ENCODE peak calls at places on chromosomes 12 and 14, in five cellular contexts. G is CD8-positive, alpha-beta T cell; M is body of pancreas; D is activated naive CD8-positive, alpha-beta T cell treated with anti-CD3 and anti-CD28 coated beads, Interleukin-2, amount 50 U/mL, for 16 hours; U is activated T-cell treated with anti-CD3 and anti-CD28 coated beads, Interleukin-2, amount 50 U/mL, for 72 hours. I is an unnamed sample.

GRCh38 chr12:101671157-101671791 is 26.2 kb upstream of the CHPT1 start:
- DNase-seq in G (peak), M (no peak), D (no peak), U (peak), I (peak)

GRCh38 chr12:24861751-24862575 is 86.9 kb downstream of the BCAT1 start:
- DNase-seq in G (no peak), M (peak), D (no peak), U (no peak), I (no peak)

GRCh38 chr14:76742961-76743360 is 18.3 kb upstream of the VASH1 start:
- DNase-seq in G (no peak), M (no peak), D (no peak), U (no peak), I (no peak)

GRCh38 chr12:114975974-114976310 is 292.0 kb upstream of the TBX3 start:
- DNase-seq in G (no peak), M (no peak), D (no peak), U (no peak), I (no peak)

GRCh38 chr12:67208326-67209067 is 60.7 kb upstream of the CAND1 start:
- DNase-seq in G (no peak), M (no peak), D (no peak), U (no peak), I (no peak)

GRCh38 chr12:98895086-98895651 is 250.1 kb downstream of the APAF1 start:
- DNase-seq in G (no peak), M (no peak), D (no peak), U (no peak), I (peak)

GRCh38 chr14:83779266-83779665 is 1750.7 kb upstream of the FLRT2 start:
- DNase-seq in G (no peak), M (no peak), D (no peak), U (no peak), I (no peak)

GRCh38 chr14:72619071-72619710 is 274.7 kb downstream of the DPF3 start:
- DNase-seq in G (no peak), M (no peak), D (no peak), U (no peak), I (no peak)

GRCh38 chr12:120955232-120955631 is 23.1 kb upstream of the HNF1A start:
- DNase-seq in G (no peak), M (no peak), D (no peak), U (no peak), I (no peak)

GRCh38 chr12:47785887-47786661 is 13.0 kb downstream of the SLC48A1 start:
- DNase-seq in G (no peak), M (no peak), D (no peak), U (no peak), I (no peak)

GRCh38 chr14:54754623-54755386 is 147.8 kb downstream of the GCH1 start:
- DNase-seq in G (no peak), M (no peak), D (no peak), U (no peak), I (no peak)

GRCh38 chr12:125794401-125794800 is 729.2 kb downstream of the AACS start:
- DNase-seq in G (no peak), M (no peak), D (no peak), U (no peak), I (no peak)

GRCh38 chr14:57492859-57493258 is 798 bp downstream of the CCDC198 start:
- DNase-seq in G (no peak), M (no peak), D (no peak), U (no peak), I (no peak)

GRCh38 chr12:132169376-132169775 is 25.1 kb downstream of the NOC4L start:
- DNase-seq in G (no peak), M (no peak), D (no peak), U (no peak), I (no peak)

GRCh38 chr12:62008703-62009102 is 251.5 kb upstream of the USP15 start:
- DNase-seq in G (no peak), M (no peak), D (no peak), U (no peak), I (no peak)

GRCh38 chr14:66508846-66509621 is 1.1 kb downstream of the GPHN start:
- DNase-seq in G (no peak), M (peak), D (peak), U (peak), I (peak)

GRCh38 chr12:30913323-30913722 is 13.2 kb upstream of the TSPAN11 start:
- DNase-seq in G (no peak), M (no peak), D (no peak), U (no peak), I (no peak)

I was measured in GM13976.